ENCODE peak calls at places on chromosomes 2 and 18, in nine cellular contexts. One of them, this sample, is unnamed.

GRCh38 chr2:158923180-158923594 is 45.3 kb upstream of the TANC1 start:
- DNase-seq in DND-41: no peak
- DNase-seq in neuronal stem cell: no peak
- DNase-seq in neural progenitor cell: peak
- DNase-seq in SK-N-SH: peak
- DNase-seq in mammary epithelial cell: peak
- DNase-seq in Karpas-422: no peak
- DNase-seq in SK-N-MC: peak
- DNase-seq in GM23248: no peak
- DNase-seq in this sample: no peak

GRCh38 chr2:28413896-28414290 is 21.2 kb downstream of the FOSL2 start:
- DNase-seq in DND-41: no peak
- DNase-seq in neuronal stem cell: no peak
- DNase-seq in neural progenitor cell: no peak
- DNase-seq in SK-N-SH: no peak
- DNase-seq in mammary epithelial cell: no peak
- DNase-seq in Karpas-422: no peak
- DNase-seq in SK-N-MC: no peak
- DNase-seq in GM23248: no peak
- DNase-seq in this sample: no peak

GRCh38 chr2:140929866-140930265 is 1201.0 kb downstream of the LRP1B start:
- DNase-seq in DND-41: no peak
- DNase-seq in neuronal stem cell: no peak
- DNase-seq in neural progenitor cell: no peak
- DNase-seq in SK-N-SH: no peak
- DNase-seq in mammary epithelial cell: no peak
- DNase-seq in Karpas-422: no peak
- DNase-seq in SK-N-MC: no peak
- DNase-seq in GM23248: no peak
- DNase-seq in this sample: no peak

GRCh38 chr18:12391487-12392136 is 14.6 kb upstream of the AFG3L2 start:
- DNase-seq in DND-41: peak
- DNase-seq in neuronal stem cell: peak
- DNase-seq in neural progenitor cell: peak
- DNase-seq in SK-N-SH: peak
- DNase-seq in mammary epithelial cell: peak
- DNase-seq in Karpas-422: peak
- DNase-seq in SK-N-MC: peak
- DNase-seq in GM23248: peak
- DNase-seq in this sample: peak

GRCh38 chr2:102229141-102229764 is 42.4 kb downstream of the IL1RL2 start:
- DNase-seq in DND-41: no peak
- DNase-seq in neuronal stem cell: no peak
- DNase-seq in neural progenitor cell: no peak
- DNase-seq in SK-N-SH: no peak
- DNase-seq in mammary epithelial cell: no peak
- DNase-seq in Karpas-422: no peak
- DNase-seq in SK-N-MC: no peak
- DNase-seq in GM23248: peak
- DNase-seq in this sample: no peak

GRCh38 chr18:398866-399637 is 101.4 kb downstream of the COLEC12 start:
- DNase-seq in DND-41: no peak
- DNase-seq in neuronal stem cell: no peak
- DNase-seq in neural progenitor cell: no peak
- DNase-seq in SK-N-SH: peak
- DNase-seq in mammary epithelial cell: no peak
- DNase-seq in Karpas-422: no peak
- DNase-seq in SK-N-MC: no peak
- DNase-seq in GM23248: no peak
- DNase-seq in this sample: no peak

GRCh38 chr2:8107979-8108378 is 573.9 kb upstream of the ID2 start:
- DNase-seq in DND-41: no peak
- DNase-seq in neuronal stem cell: no peak
- DNase-seq in neural progenitor cell: no peak
- DNase-seq in SK-N-SH: no peak
- DNase-seq in mammary epithelial cell: no peak
- DNase-seq in Karpas-422: no peak
- DNase-seq in SK-N-MC: no peak
- DNase-seq in GM23248: no peak
- DNase-seq in this sample: no peak

GRCh38 chr2:201254331-201254730 is 6.0 kb upstream of the CASP8 start:
- DNase-seq in DND-41: no peak
- DNase-seq in neuronal stem cell: no peak
- DNase-seq in neural progenitor cell: no peak
- DNase-seq in SK-N-SH: no peak
- DNase-seq in mammary epithelial cell: peak
- DNase-seq in Karpas-422: no peak
- DNase-seq in SK-N-MC: no peak
- DNase-seq in GM23248: peak
- DNase-seq in this sample: peak

GRCh38 chr2:101947374-101947773 is 44.4 kb upstream of the IL1R2 start:
- DNase-seq in DND-41: no peak
- DNase-seq in neuronal stem cell: no peak
- DNase-seq in neural progenitor cell: no peak
- DNase-seq in SK-N-SH: no peak
- DNase-seq in mammary epithelial cell: no peak
- DNase-seq in Karpas-422: no peak
- DNase-seq in SK-N-MC: no peak
- DNase-seq in GM23248: no peak
- DNase-seq in this sample: no peak

GRCh38 chr2:234673961-234674759 is 177.3 kb upstream of the ARL4C start:
- DNase-seq in DND-41: no peak
- DNase-seq in neuronal stem cell: no peak
- DNase-seq in neural progenitor cell: no peak
- DNase-seq in SK-N-SH: no peak
- DNase-seq in mammary epithelial cell: no peak
- DNase-seq in Karpas-422: no peak
- DNase-seq in SK-N-MC: no peak
- DNase-seq in GM23248: peak
- DNase-seq in this sample: no peak

DNA sequence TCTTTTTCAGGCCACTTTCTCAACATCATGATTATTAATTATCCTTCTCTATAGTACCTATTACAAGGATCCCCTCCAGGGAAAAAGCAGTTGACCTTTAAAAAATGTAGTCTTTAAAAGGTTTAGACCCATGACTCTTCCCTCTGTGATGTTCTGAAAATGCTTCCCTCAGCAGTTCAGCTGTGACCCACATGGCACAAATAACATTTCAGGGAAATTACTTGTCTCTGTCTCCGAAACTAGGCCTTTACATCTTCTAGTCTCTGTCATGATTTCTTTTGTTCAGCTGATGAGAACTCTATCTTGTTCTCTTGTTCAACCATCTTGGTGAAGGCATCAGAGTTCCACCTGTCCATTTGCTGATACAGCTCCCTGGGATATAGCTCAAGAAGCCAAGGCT is 28.3 kb downstream of the LGALSL start:
- DNase-seq in DND-41: no peak
- DNase-seq in neuronal stem cell: no peak
- DNase-seq in neural progenitor cell: no peak
- DNase-seq in SK-N-SH: no peak
- DNase-seq in mammary epithelial cell: no peak
- DNase-seq in Karpas-422: no peak
- DNase-seq in SK-N-MC: no peak
- DNase-seq in GM23248: no peak
- DNase-seq in this sample: no peak
- H3K27ac ChIP-seq in DND-41: no peak
- H3K27ac ChIP-seq in neuronal stem cell: no peak
- H3K27ac ChIP-seq in neural progenitor cell: no peak
- H3K27ac ChIP-seq in SK-N-SH: no peak
- H3K27ac ChIP-seq in mammary epithelial cell: peak
- H3K27ac ChIP-seq in Karpas-422: no peak
- H3K27ac ChIP-seq in SK-N-MC: no peak
- H3K27ac ChIP-seq in GM23248: no peak
- H3K27ac ChIP-seq in this sample: no peak

GRCh38 chr2:209977386-209978239 is 24.8 kb upstream of the RPE start:
- DNase-seq in DND-41: no peak
- DNase-seq in neuronal stem cell: peak
- DNase-seq in neural progenitor cell: peak
- DNase-seq in SK-N-SH: peak
- DNase-seq in mammary epithelial cell: peak
- DNase-seq in Karpas-422: peak
- DNase-seq in SK-N-MC: no peak
- DNase-seq in GM23248: peak
- DNase-seq in this sample: peak
- H3K9ac ChIP-seq in DND-41: no peak
- H3K9ac ChIP-seq in neuronal stem cell: no peak
- H3K9ac ChIP-seq in neural progenitor cell: no peak
- H3K9ac ChIP-seq in SK-N-SH: no peak
- H3K9ac ChIP-seq in mammary epithelial cell: no peak
- H3K9ac ChIP-seq in Karpas-422: no peak
- H3K9ac ChIP-seq in SK-N-MC: no peak
- H3K9ac ChIP-seq in GM23248: no peak
- H3K9ac ChIP-seq in this sample: no peak

GRCh38 chr18:45059695-45060094 is 379.0 kb downstream of the SETBP1 start:
- DNase-seq in DND-41: no peak
- DNase-seq in neuronal stem cell: no peak
- DNase-seq in neural progenitor cell: no peak
- DNase-seq in SK-N-SH: no peak
- DNase-seq in mammary epithelial cell: peak
- DNase-seq in Karpas-422: no peak
- DNase-seq in SK-N-MC: no peak
- DNase-seq in GM23248: peak
- DNase-seq in this sample: peak
- H3K27ac ChIP-seq in DND-41: no peak
- H3K27ac ChIP-seq in neuronal stem cell: no peak
- H3K27ac ChIP-seq in neural progenitor cell: no peak
- H3K27ac ChIP-seq in SK-N-SH: no peak
- H3K27ac ChIP-seq in mammary epithelial cell: no peak
- H3K27ac ChIP-seq in Karpas-422: no peak
- H3K27ac ChIP-seq in SK-N-MC: no peak
- H3K27ac ChIP-seq in GM23248: peak
- H3K27ac ChIP-seq in this sample: no peak

GRCh38 chr2:187549951-187550555 is 4.2 kb downstream of the TFPI start:
- DNase-seq in DND-41: no peak
- DNase-seq in neuronal stem cell: no peak
- DNase-seq in neural progenitor cell: no peak
- DNase-seq in SK-N-SH: no peak
- DNase-seq in mammary epithelial cell: no peak
- DNase-seq in Karpas-422: no peak
- DNase-seq in SK-N-MC: no peak
- DNase-seq in GM23248: no peak
- DNase-seq in this sample: no peak

GRCh38 chr2:187549193-187549592 is 5.0 kb downstream of the TFPI start:
- DNase-seq in DND-41: no peak
- DNase-seq in neuronal stem cell: no peak
- DNase-seq in neural progenitor cell: no peak
- DNase-seq in SK-N-SH: no peak
- DNase-seq in mammary epithelial cell: no peak
- DNase-seq in Karpas-422: no peak
- DNase-seq in SK-N-MC: no peak
- DNase-seq in GM23248: no peak
- DNase-seq in this sample: no peak

GRCh38 chr2:187547353-187547979 is 6.8 kb downstream of the TFPI start:
- DNase-seq in DND-41: no peak
- DNase-seq in neuronal stem cell: no peak
- DNase-seq in neural progenitor cell: no peak
- DNase-seq in SK-N-SH: no peak
- DNase-seq in mammary epithelial cell: peak
- DNase-seq in Karpas-422: no peak
- DNase-seq in SK-N-MC: no peak
- DNase-seq in GM23248: peak
- DNase-seq in this sample: peak

GRCh38 chr2:187546762-187547333 is 7.4 kb downstream of the TFPI start:
- DNase-seq in DND-41: no peak
- DNase-seq in neuronal stem cell: no peak
- DNase-seq in neural progenitor cell: no peak
- DNase-seq in SK-N-SH: no peak
- DNase-seq in mammary epithelial cell: no peak
- DNase-seq in Karpas-422: no peak
- DNase-seq in SK-N-MC: no peak
- DNase-seq in GM23248: peak
- DNase-seq in this sample: peak

DNA sequence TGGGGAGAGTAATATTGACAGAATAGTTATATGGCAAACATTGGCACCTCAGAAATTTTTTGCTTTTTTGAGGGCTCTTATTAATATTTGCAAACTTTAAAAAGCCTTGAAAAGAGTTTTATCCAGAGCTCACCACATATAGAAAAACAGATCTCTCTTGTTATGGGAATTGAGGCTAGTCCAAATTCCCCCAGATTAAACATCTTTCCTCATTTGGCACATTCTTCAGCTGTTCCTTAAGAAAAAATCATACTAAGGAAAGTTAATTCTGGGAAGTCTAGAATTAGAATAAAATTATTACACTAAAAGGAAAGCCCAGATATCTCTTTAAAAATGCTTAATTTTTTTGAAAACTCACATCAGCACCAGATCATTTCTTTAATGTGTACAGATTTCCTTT is 5.6 kb downstream of the TFPI start:
- DNase-seq in DND-41: no peak
- DNase-seq in neuronal stem cell: no peak
- DNase-seq in neural progenitor cell: no peak
- DNase-seq in SK-N-SH: no peak
- DNase-seq in mammary epithelial cell: no peak
- DNase-seq in Karpas-422: no peak
- DNase-seq in SK-N-MC: no peak
- DNase-seq in GM23248: no peak
- DNase-seq in this sample: no peak
- H3K9ac ChIP-seq in DND-41: no peak
- H3K9ac ChIP-seq in neuronal stem cell: no peak
- H3K9ac ChIP-seq in neural progenitor cell: no peak
- H3K9ac ChIP-seq in SK-N-SH: no peak
- H3K9ac ChIP-seq in mammary epithelial cell: no peak
- H3K9ac ChIP-seq in Karpas-422: no peak
- H3K9ac ChIP-seq in SK-N-MC: no peak
- H3K9ac ChIP-seq in GM23248: no peak
- H3K9ac ChIP-seq in this sample: no peak

DNA sequence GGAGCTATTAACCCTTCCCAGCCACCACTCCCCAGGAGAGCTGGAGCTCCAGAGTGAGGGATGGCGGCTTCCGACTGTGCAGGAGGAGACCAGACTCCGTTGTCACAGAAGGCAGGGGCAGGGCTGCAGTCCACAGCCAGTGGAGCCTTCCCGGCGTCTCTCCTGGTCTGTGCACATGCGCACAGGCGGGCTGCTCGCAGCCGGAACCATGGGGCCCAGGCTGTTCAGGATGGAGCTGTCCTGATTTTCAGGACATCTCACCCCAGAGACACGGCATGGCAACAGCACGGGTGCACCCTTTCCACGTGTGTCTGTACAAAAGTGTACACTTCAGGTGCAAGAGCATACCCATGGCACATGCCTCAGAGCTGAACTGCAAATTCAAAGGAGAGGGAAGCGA is 28.8 kb downstream of the EIPR1 start:
- DNase-seq in DND-41: no peak
- DNase-seq in neuronal stem cell: no peak
- DNase-seq in neural progenitor cell: no peak
- DNase-seq in SK-N-SH: no peak
- DNase-seq in mammary epithelial cell: no peak
- DNase-seq in Karpas-422: no peak
- DNase-seq in SK-N-MC: no peak
- DNase-seq in GM23248: peak
- DNase-seq in this sample: no peak
- H3K27ac ChIP-seq in DND-41: no peak
- H3K27ac ChIP-seq in neuronal stem cell: no peak
- H3K27ac ChIP-seq in neural progenitor cell: no peak
- H3K27ac ChIP-seq in SK-N-SH: no peak
- H3K27ac ChIP-seq in mammary epithelial cell: no peak
- H3K27ac ChIP-seq in Karpas-422: no peak
- H3K27ac ChIP-seq in SK-N-MC: no peak
- H3K27ac ChIP-seq in GM23248: no peak
- H3K27ac ChIP-seq in this sample: no peak